ENCODE peak calls at places on chromosomes 5 and 9, in ten cellular contexts. L is AG10803, K is Panc1, H is fibroblast of mammary gland, I is SK-N-SH, J is lower leg skin, T is epithelial cell of esophagus, P is PC-9, F is right atrium auricular region, G is foreskin fibroblast. S is an unnamed sample.
A peak's percentile ranks its signal among the peaks of the same experiment; 100 is the strongest.

GRCh38 chr5:112189328-112189840 is 229.7 kb downstream of the EPB41L4A start:
- DNase-seq in L (no peak), K (no peak), H (no peak), I (no peak), J (no peak), T (no peak), P (no peak), F (no peak), G (no peak), S (no peak)

GRCh38 chr9:125524522-125524921 is 182.5 kb downstream of the MAPKAP1 start:
- DNase-seq in L (peak; percentile 34), K (no peak), H (peak; percentile 78), I (no peak), J (no peak), T (no peak), P (no peak), F (no peak), G (no peak), S (peak; percentile 89)

GRCh38 chr9:126423022-126423708 is 96.5 kb downstream of the MVB12B start:
- DNase-seq in L (no peak), K (no peak), H (no peak), I (peak; percentile 49), J (no peak), T (peak; percentile 32), P (no peak), F (no peak), G (no peak), S (no peak)

GRCh38 chr5:52757527-52757926 is 30.2 kb upstream of the ITGA1 start:
- DNase-seq in L (peak; percentile 44), K (no peak), H (no peak), I (no peak), J (no peak), T (no peak), P (no peak), F (no peak), G (no peak), S (no peak)

GRCh38 chr9:98654247-98654646 is 54.5 kb downstream of the GABBR2 start:
- DNase-seq in L (peak; percentile 99), K (no peak), H (peak; percentile 89), I (no peak), J (no peak), T (peak; percentile 90), P (no peak), F (no peak), G (peak; percentile 47), S (no peak)

GRCh38 chr9:35349287-35349990 is 140.5 kb upstream of the RUSC2 start:
- DNase-seq in L (no peak), K (no peak), H (no peak), I (no peak), J (peak; percentile 30), T (peak; percentile 32), P (no peak), F (no peak), G (no peak), S (no peak)

GRCh38 chr5:139686919-139687421 is 38.8 kb downstream of the CXXC5 start:
- DNase-seq in L (no peak), K (no peak), H (no peak), I (peak; percentile 53), J (no peak), T (no peak), P (no peak), F (no peak), G (no peak), S (no peak)

GRCh38 chr5:133565993-133566392 is 46.3 kb downstream of the FSTL4 start:
- DNase-seq in L (peak; percentile 9), K (no peak), H (peak; percentile 35), I (no peak), J (no peak), T (peak; percentile 59), P (peak; percentile 2), F (no peak), G (peak; percentile 3), S (peak; percentile 34)

GRCh38 chr9:14652729-14653377 is 40.4 kb downstream of the ZDHHC21 start:
- DNase-seq in L (no peak), K (no peak), H (peak; percentile 40), I (peak; percentile 40), J (no peak), T (peak; percentile 20), P (no peak), F (no peak), G (no peak), S (peak; percentile 52)

GRCh38 chr9:127793093-127793708 is 7.4 kb downstream of the CDK9 start:
- DNase-seq in L (no peak), K (no peak), H (peak; percentile 38), I (no peak), J (no peak), T (no peak), P (no peak), F (no peak), G (peak; percentile 65), S (no peak)

GRCh38 chr5:106241409-106241808 is 1429.3 kb downstream of the EFNA5 start:
- DNase-seq in L (no peak), K (no peak), H (no peak), I (no peak), J (no peak), T (peak; percentile 21), P (no peak), F (no peak), G (no peak), S (peak; percentile 0)

GRCh38 chr9:33447404-33448158 is at the start of gene AQP3:
- DNase-seq in L (peak; percentile 21), K (no peak), H (no peak), I (peak; percentile 88), J (peak; percentile 59), T (peak; percentile 54), P (peak; percentile 55), F (peak; percentile 71), G (peak; percentile 24), S (peak; percentile 37)
- H3K4me3 ChIP-seq in L (peak within 1 kb of the TSS; percentile 40), K (peak within 1 kb of the TSS; percentile 37), H (peak within 1 kb of the TSS; percentile 33), I (peak within 1 kb of the TSS; percentile 37), J (peak within 1 kb of the TSS; percentile 50), T (peak within 1 kb of the TSS; percentile 98), P (peak within 1 kb of the TSS; percentile 39), F (peak within 1 kb of the TSS; percentile 48), G (peak within 1 kb of the TSS; percentile 58), S (peak within 1 kb of the TSS; percentile 56)

GRCh38 chr9:129719135-129719534 is 33.7 kb downstream of the PTGES start:
- DNase-seq in L (no peak), K (no peak), H (no peak), I (no peak), J (no peak), T (no peak), P (no peak), F (no peak), G (no peak), S (no peak)

GRCh38 chr9:129718647-129719046 is 34.2 kb downstream of the PTGES start:
- DNase-seq in L (no peak), K (no peak), H (no peak), I (no peak), J (no peak), T (no peak), P (no peak), F (no peak), G (no peak), S (no peak)

GRCh38 chr9:129720181-129720864 is 32.5 kb downstream of the PTGES start:
- DNase-seq in L (no peak), K (no peak), H (no peak), I (peak; percentile 68), J (no peak), T (no peak), P (no peak), F (no peak), G (no peak), S (no peak)

GRCh38 chr9:129722913-129723312 is 29.9 kb downstream of the PTGES start:
- DNase-seq in L (no peak), K (no peak), H (no peak), I (no peak), J (no peak), T (no peak), P (no peak), F (no peak), G (no peak), S (no peak)

GRCh38 chr9:129720865-129721545 is 31.8 kb downstream of the PTGES start:
- DNase-seq in L (no peak), K (no peak), H (no peak), I (no peak), J (no peak), T (no peak), P (no peak), F (no peak), G (no peak), S (no peak)
- TF ChIP-seq CTCF in L (no peak), K (peak; percentile 27), H (no peak), I (no peak), J (no peak), T (no peak), P (peak; percentile 45), F (no peak), G (no peak), S (no peak)

GRCh38 chr9:22215492-22215891 is 206.4 kb upstream of the CDKN2B start:
- DNase-seq in L (no peak), K (no peak), H (no peak), I (no peak), J (no peak), T (no peak), P (no peak), F (no peak), G (no peak), S (peak; percentile 56)

GRCh38 chr9:22214021-22214420 is 204.9 kb upstream of the CDKN2B start:
- DNase-seq in L (peak; percentile 24), K (no peak), H (peak; percentile 38), I (no peak), J (no peak), T (peak; percentile 10), P (no peak), F (no peak), G (no peak), S (no peak)

GRCh38 chr9:22214497-22215031 is 205.5 kb upstream of the CDKN2B start:
- DNase-seq in L (peak; percentile 34), K (no peak), H (peak; percentile 51), I (no peak), J (no peak), T (peak; percentile 55), P (no peak), F (no peak), G (peak; percentile 60), S (peak; percentile 67)

GRCh38 chr9:22216730-22217160 is 207.6 kb upstream of the CDKN2B start:
- DNase-seq in L (peak; percentile 82), K (no peak), H (peak; percentile 65), I (no peak), J (no peak), T (no peak), P (peak; percentile 37), F (no peak), G (peak; percentile 81), S (peak; percentile 63)

GRCh38 chr9:22217254-22217653 is 208.1 kb upstream of the CDKN2B start:
- DNase-seq in L (no peak), K (no peak), H (no peak), I (no peak), J (no peak), T (no peak), P (no peak), F (no peak), G (no peak), S (no peak)
- H3K4me3 ChIP-seq in L (no peak overlapping the region), K (no peak overlapping the region), H (no peak overlapping the region), I (no peak overlapping the region), J (no peak overlapping the region), T (no peak overlapping the region), P (no peak overlapping the region), F (no peak overlapping the region), G (no peak overlapping the region), S (no peak overlapping the region)

DNA sequence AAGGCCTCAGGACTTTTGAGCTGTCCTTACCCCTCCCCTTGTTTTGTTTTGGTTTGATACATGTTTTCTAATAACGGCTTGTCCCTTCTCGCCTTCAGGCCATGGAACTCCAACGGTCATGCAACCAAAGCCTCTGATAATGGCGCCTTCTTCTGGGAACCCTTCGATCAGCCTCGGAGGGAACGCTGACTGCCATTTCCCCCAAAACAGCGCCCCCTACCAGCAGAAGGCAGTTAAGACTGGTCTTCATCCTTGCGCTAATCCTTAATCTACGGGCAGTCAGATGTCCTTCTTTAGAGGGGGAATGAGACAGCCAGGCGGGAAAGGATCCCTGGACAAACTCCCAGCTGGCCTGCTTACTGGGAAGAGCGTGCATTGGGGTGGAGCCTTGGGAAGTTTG is 276.6 kb downstream of the ICE1 start:
- DNase-seq in L (no peak), K (no peak), H (no peak), I (no peak), J (no peak), T (no peak), P (no peak), F (no peak), G (no peak), S (no peak)
- TF ChIP-seq CTCF in L (no peak), K (no peak), H (no peak), I (no peak), J (no peak), T (no peak), P (peak; percentile 48), F (no peak), G (no peak), S (no peak)

S was measured in fibroblast of villous mesenchyme.